ENCODE peak calls at places on chromosomes 13 and 19, in seven cellular contexts. A is CD4-positive, alpha-beta T cell; G is pancreas; N is thoracic aorta; Q is mammary epithelial cell; F is heart left ventricle; U is GM10248. T is an unnamed sample.
A peak's percentile ranks its signal among the peaks of the same experiment; 100 is the strongest.

GRCh38 chr19:14943601-14944000 is 2.3 kb downstream of the OR7C2 start:
- DNase-seq in Q (peak; percentile 68), F (no peak), A (no peak), U (peak; percentile 34), N (no peak), G (no peak), T (no peak)

GRCh38 chr13:92901739-92902138 is 324.9 kb upstream of the GPC6 start:
- DNase-seq in G (no peak), Q (peak; percentile 76), U (no peak), A (no peak), F (no peak), N (no peak), T (no peak)

GRCh38 chr19:15184776-15185175 is 16.0 kb downstream of the NOTCH3 start:
- DNase-seq in F (no peak), Q (no peak), U (no peak), A (no peak), G (no peak), N (no peak), T (no peak)

GRCh38 chr19:55080121-55080914 is 4.6 kb downstream of the EPS8L1 start:
- DNase-seq in A (peak; percentile 25), Q (peak; percentile 58), U (peak; percentile 79), G (peak; percentile 76), F (peak; percentile 60), N (no peak), T (peak; percentile 42)

GRCh38 chr19:28980236-28980868 is 232.6 kb downstream of the UQCRFS1 start:
- DNase-seq in G (no peak), F (no peak), N (no peak), Q (no peak), A (no peak), U (no peak), T (no peak)

GRCh38 chr19:35005256-35005977 is 5.3 kb downstream of the GRAMD1A start:
- DNase-seq in N (no peak), Q (no peak), A (no peak), G (peak; percentile 37), F (no peak), U (no peak), T (no peak)

GRCh38 chr13:33721719-33722118 is 96.2 kb upstream of the RFC3 start:
- DNase-seq in Q (peak; percentile 47), G (no peak), U (no peak), F (no peak), A (no peak), N (no peak), T (no peak)

GRCh38 chr19:52351512-52351911 is 15.5 kb downstream of the ZNF610 start:
- DNase-seq in G (no peak), A (no peak), U (no peak), F (no peak), Q (no peak), N (no peak), T (no peak)

DNA sequence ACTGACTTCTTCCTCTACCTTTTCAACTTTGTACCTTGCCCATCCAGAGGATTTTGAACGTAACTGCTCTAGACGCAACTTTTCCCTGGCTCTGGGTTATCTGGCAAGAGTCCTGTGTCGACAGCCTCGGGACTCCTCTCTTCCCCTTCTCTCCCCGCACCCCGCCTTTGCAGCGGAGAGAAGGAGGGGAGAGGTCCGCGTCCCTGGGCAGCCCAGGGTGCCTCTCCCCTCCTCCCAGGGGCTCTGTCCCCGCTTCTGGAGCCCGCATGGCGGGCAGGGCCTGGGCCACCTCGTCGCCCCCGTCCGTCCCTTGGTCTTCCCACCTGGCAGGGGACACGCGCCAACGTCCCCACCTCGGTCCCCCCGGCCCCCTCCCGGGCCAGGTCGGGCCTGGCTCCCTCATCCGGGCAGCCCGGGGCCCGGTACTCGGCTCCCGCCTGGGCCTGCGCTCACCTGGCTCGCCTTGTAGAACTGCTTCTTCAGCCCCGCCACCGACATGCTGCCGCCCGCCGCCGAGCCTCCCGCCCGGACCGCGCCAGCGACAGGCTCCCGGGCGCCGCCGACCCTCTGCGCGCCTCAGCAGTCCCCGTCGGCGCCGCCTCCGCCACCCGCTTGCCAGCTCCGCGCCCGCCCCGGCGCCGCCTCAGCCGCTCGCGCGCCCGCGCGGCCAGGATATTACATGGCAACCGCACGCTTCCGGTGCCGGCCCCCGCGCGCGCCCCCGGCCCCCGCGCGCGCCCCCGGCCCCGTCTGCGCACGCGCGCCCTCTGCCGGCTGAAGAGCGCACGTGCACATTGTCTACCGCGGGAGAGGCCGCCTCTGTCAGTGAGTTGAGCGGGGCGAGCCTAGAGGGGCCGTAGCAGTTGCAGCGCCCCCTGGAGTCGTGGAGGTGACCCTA is at the start of gene SH3GL1:
- DNase-seq in N (peak; percentile 85), F (peak; percentile 94), G (peak; percentile 95), U (peak; percentile 91), A (peak; percentile 89), Q (peak; percentile 75), T (peak; percentile 95)
- TF ChIP-seq CTCF in N (peak; percentile 90), F (peak; percentile 93), G (peak; percentile 95), U (peak; percentile 100), A (peak; percentile 88), Q (peak; percentile 91), T (peak; percentile 58)

GRCh38 chr13:32284927-32285632 is 30.1 kb downstream of the ZAR1L start:
- DNase-seq in Q (peak; percentile 72), A (no peak), U (no peak), F (peak; percentile 70), G (no peak), N (no peak), T (no peak)

GRCh38 chr13:32278456-32278855 is 36.7 kb downstream of the ZAR1L start:
- DNase-seq in Q (peak; percentile 68), U (peak; percentile 36), A (no peak), G (no peak), F (no peak), N (no peak), T (no peak)

GRCh38 chr13:32277838-32278237 is 37.3 kb downstream of the ZAR1L start:
- DNase-seq in U (no peak), G (no peak), F (no peak), N (no peak), A (no peak), Q (no peak), T (no peak)

GRCh38 chr13:32282096-32282711 is 33.0 kb downstream of the ZAR1L start:
- DNase-seq in A (no peak), U (no peak), Q (no peak), N (no peak), F (no peak), G (no peak), T (no peak)

DNA sequence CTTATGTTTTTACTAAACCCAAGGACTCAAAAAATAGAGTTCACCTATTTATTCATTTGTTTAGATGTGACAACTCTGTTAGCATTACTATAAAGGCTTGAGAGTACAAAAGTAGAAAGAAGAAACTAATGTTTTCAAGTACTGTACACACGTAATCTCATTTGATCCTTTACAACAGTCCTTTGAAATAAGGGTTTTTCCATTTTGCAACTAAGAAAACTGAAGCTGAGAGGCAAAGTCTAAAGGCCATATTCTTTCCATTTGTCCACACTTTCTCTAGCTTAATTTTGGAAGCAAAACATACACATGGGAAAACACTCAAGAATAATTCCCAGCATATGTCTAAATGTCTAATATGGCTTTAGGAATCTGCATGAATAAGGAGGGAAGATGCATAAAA is 34.1 kb downstream of the ZAR1L start:
- DNase-seq in G (no peak), N (no peak), U (no peak), Q (no peak), F (no peak), A (no peak), T (no peak)
- TF ChIP-seq CTCF in G (no peak), N (no peak), U (no peak), Q (no peak), F (no peak), A (no peak), T (no peak)

GRCh38 chr19:4700573-4700970 is 23.1 kb downstream of the DPP9 start:
- DNase-seq in A (no peak), F (no peak), G (no peak), Q (no peak), N (no peak), U (no peak), T (no peak)
- TF ChIP-seq CTCF in A (no peak), F (no peak), G (no peak), Q (no peak), N (no peak), U (no peak), T (no peak)

DNA sequence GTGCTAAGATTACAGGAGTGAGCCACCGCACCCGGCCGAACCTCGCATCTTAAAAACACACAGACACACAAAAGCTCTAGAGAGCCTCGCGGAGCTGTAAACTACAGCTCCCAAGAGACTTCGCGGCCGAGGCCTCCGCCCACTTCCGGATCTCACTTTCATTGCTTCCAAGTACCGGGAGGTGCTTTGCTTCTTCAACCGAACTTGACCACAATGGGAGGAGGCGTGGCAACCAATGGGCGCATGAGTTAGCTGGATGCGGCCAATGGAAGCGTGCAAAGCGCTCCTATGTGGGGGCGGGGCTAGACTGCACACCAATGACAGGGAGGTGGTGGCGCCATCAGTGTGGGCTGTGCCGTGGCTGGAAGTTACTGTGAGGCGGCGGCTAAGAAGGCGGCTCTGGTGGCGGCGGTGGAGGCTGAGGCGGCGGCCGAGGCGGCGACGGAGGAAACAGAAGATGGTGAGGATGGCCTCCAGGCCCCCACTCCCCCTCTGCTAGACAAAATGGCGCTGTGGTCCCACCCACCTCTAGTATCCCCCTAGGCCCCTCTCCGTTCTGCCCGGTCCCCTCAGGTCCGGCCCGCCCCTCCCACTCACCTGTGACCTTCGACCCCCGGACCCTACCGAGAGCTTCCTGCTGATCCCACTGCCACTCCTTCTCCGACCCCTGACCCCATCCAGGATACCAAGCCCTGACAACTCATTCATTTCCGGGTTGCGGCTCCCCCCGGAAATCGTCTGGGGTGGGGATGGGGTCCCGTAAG is at the start of gene DDA1:
- DNase-seq in Q (peak; percentile 100), U (peak; percentile 98), F (peak; percentile 100), N (peak; percentile 100), A (peak; percentile 98), G (peak; percentile 99), T (peak; percentile 87)
- TF ChIP-seq CTCF in Q (no peak), U (no peak), F (no peak), N (no peak), A (no peak), G (no peak), T (no peak)

GRCh38 chr13:111537843-111538499 is 217.5 kb downstream of the TEX29 start:
- DNase-seq in G (no peak), Q (no peak), A (no peak), N (no peak), F (no peak), U (no peak), T (no peak)

GRCh38 chr13:111541345-111541744 is 220.9 kb downstream of the TEX29 start:
- DNase-seq in A (no peak), U (no peak), F (no peak), Q (no peak), N (no peak), G (no peak), T (no peak)

GRCh38 chr13:111539252-111539651 is 218.8 kb downstream of the TEX29 start:
- DNase-seq in F (no peak), Q (no peak), U (no peak), A (no peak), N (no peak), G (no peak), T (no peak)

GRCh38 chr13:111540486-111540885 is 220.0 kb downstream of the TEX29 start:
- DNase-seq in Q (no peak), A (no peak), G (no peak), U (no peak), F (no peak), N (no peak), T (no peak)

DNA sequence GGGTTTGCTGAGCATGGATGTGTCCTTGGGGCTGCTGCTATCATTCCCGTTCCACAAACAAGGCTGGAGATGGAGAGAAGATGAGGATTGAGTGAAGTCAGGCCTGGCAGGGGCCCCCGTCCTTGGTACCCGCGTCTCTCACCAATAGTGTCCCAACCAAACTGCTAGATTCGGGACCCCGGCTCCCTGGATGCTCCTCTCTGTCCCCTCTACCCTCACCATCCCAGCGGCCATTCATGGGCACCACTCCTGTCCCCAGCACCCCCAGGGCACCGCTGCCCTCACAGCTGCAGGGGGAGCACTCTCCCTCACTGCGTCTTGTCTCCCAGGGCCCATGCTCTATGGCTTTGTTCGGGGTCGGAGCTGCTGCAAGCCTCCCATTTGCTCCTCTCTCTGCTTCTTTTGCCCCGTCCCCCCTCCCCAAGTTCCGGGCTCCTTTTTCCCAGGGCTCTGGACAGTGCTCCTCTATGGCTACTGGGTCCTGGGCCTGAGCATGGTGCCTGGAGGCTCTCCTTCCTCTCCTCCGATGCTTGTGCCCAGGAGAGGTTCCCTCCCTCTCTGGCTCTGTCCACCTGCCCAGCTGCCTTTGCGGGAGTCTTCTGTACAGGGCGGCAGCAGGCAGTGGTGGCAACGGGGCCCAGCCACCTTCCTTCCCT is 219.5 kb downstream of the TEX29 start:
- DNase-seq in F (no peak), Q (no peak), U (no peak), A (no peak), N (no peak), G (no peak), T (no peak)
- TF ChIP-seq CTCF in F (no peak), Q (no peak), U (no peak), A (no peak), N (no peak), G (no peak), T (no peak)

T was measured in activated B cell treated with CpG ODN at 0.5 μM for 24 hours.